ENCODE peak calls at places on chromosome 5, in eight cellular contexts. One of them, this sample, is unnamed. For H3K9me3, the result is how much of the 10 kb centered on the place peaks cover.

GRCh38 chr5:159049844-159050318 is 49.8 kb downstream of the EBF1 start:
- DNase-seq in SJSA1: peak
- DNase-seq in body of pancreas: no peak
- DNase-seq in cardiac muscle cell: peak
- DNase-seq in mesenchymal stem cell: peak
- DNase-seq in OCI-LY7: peak
- DNase-seq in H1: no peak
- DNase-seq in fibroblast of lung: peak
- DNase-seq in this sample: no peak

GRCh38 chr5:137039939-137040515 is 459.1 kb downstream of the SPOCK1 start:
- DNase-seq in SJSA1: no peak
- DNase-seq in body of pancreas: no peak
- DNase-seq in cardiac muscle cell: no peak
- DNase-seq in mesenchymal stem cell: no peak
- DNase-seq in OCI-LY7: no peak
- DNase-seq in H1: no peak
- DNase-seq in fibroblast of lung: no peak
- DNase-seq in this sample: no peak

GRCh38 chr5:140550147-140551079 is 3.0 kb downstream of the EIF4EBP3 start:
- DNase-seq in SJSA1: no peak
- DNase-seq in body of pancreas: no peak
- DNase-seq in cardiac muscle cell: no peak
- DNase-seq in mesenchymal stem cell: no peak
- DNase-seq in OCI-LY7: no peak
- DNase-seq in H1: peak
- DNase-seq in fibroblast of lung: no peak
- DNase-seq in this sample: no peak

GRCh38 chr5:40552981-40553380 is 126.7 kb upstream of the PTGER4 start:
- DNase-seq in SJSA1: no peak
- DNase-seq in body of pancreas: no peak
- DNase-seq in cardiac muscle cell: no peak
- DNase-seq in mesenchymal stem cell: no peak
- DNase-seq in OCI-LY7: no peak
- DNase-seq in H1: no peak
- DNase-seq in fibroblast of lung: no peak
- DNase-seq in this sample: no peak

GRCh38 chr5:616342-617039 is 4.4 kb downstream of the CEP72 start:
- DNase-seq in SJSA1: no peak
- DNase-seq in body of pancreas: no peak
- DNase-seq in cardiac muscle cell: peak
- DNase-seq in mesenchymal stem cell: peak
- DNase-seq in OCI-LY7: no peak
- DNase-seq in H1: no peak
- DNase-seq in fibroblast of lung: no peak
- DNase-seq in this sample: peak

GRCh38 chr5:140827704-140828401 is at the start of gene PCDHA6:
- DNase-seq in SJSA1: no peak
- DNase-seq in body of pancreas: no peak
- DNase-seq in cardiac muscle cell: no peak
- DNase-seq in mesenchymal stem cell: peak
- DNase-seq in OCI-LY7: no peak
- DNase-seq in H1: no peak
- DNase-seq in fibroblast of lung: no peak
- DNase-seq in this sample: no peak

GRCh38 chr5:143129910-143130703 is 273.4 kb downstream of the NR3C1 start:
- DNase-seq in SJSA1: no peak
- DNase-seq in body of pancreas: no peak
- DNase-seq in cardiac muscle cell: no peak
- DNase-seq in mesenchymal stem cell: no peak
- DNase-seq in OCI-LY7: no peak
- DNase-seq in H1: no peak
- DNase-seq in fibroblast of lung: no peak
- DNase-seq in this sample: no peak

GRCh38 chr5:99032234-99033013 is 103.6 kb upstream of the CHD1 start:
- DNase-seq in SJSA1: peak
- DNase-seq in body of pancreas: peak
- DNase-seq in cardiac muscle cell: peak
- DNase-seq in mesenchymal stem cell: peak
- DNase-seq in OCI-LY7: peak
- DNase-seq in H1: no peak
- DNase-seq in fibroblast of lung: peak
- DNase-seq in this sample: peak

GRCh38 chr5:67140413-67140812 is 56.2 kb downstream of the CD180 start:
- DNase-seq in SJSA1: no peak
- DNase-seq in body of pancreas: no peak
- DNase-seq in cardiac muscle cell: no peak
- DNase-seq in mesenchymal stem cell: no peak
- DNase-seq in OCI-LY7: no peak
- DNase-seq in H1: no peak
- DNase-seq in fibroblast of lung: no peak
- DNase-seq in this sample: no peak

GRCh38 chr5:31097851-31098250 is 95.6 kb upstream of the CDH6 start:
- DNase-seq in SJSA1: no peak
- DNase-seq in body of pancreas: no peak
- DNase-seq in cardiac muscle cell: no peak
- DNase-seq in mesenchymal stem cell: no peak
- DNase-seq in OCI-LY7: no peak
- DNase-seq in H1: no peak
- DNase-seq in fibroblast of lung: no peak
- DNase-seq in this sample: no peak

GRCh38 chr5:130400091-130400490 is 495.8 kb downstream of the CHSY3 start:
- DNase-seq in SJSA1: no peak
- DNase-seq in body of pancreas: no peak
- DNase-seq in cardiac muscle cell: peak
- DNase-seq in mesenchymal stem cell: peak
- DNase-seq in OCI-LY7: no peak
- DNase-seq in H1: no peak
- DNase-seq in fibroblast of lung: peak
- DNase-seq in this sample: no peak

GRCh38 chr5:149455889-149456409 is 76.9 kb upstream of the IL17B start:
- DNase-seq in SJSA1: no peak
- DNase-seq in body of pancreas: no peak
- DNase-seq in cardiac muscle cell: peak
- DNase-seq in mesenchymal stem cell: peak
- DNase-seq in OCI-LY7: no peak
- DNase-seq in H1: no peak
- DNase-seq in fibroblast of lung: peak
- DNase-seq in this sample: no peak

GRCh38 chr5:159695741-159696294 is 220.5 kb upstream of the ADRA1B start:
- DNase-seq in SJSA1: no peak
- DNase-seq in body of pancreas: no peak
- DNase-seq in cardiac muscle cell: peak
- DNase-seq in mesenchymal stem cell: no peak
- DNase-seq in OCI-LY7: no peak
- DNase-seq in H1: no peak
- DNase-seq in fibroblast of lung: no peak
- DNase-seq in this sample: no peak

GRCh38 chr5:87650284-87650683 is 237.6 kb upstream of the CCNH start:
- DNase-seq in SJSA1: no peak
- DNase-seq in body of pancreas: no peak
- DNase-seq in cardiac muscle cell: no peak
- DNase-seq in mesenchymal stem cell: no peak
- DNase-seq in OCI-LY7: no peak
- DNase-seq in H1: no peak
- DNase-seq in fibroblast of lung: no peak
- DNase-seq in this sample: no peak

GRCh38 chr5:89471556-89471955 is 588.6 kb upstream of the MEF2C start:
- DNase-seq in SJSA1: no peak
- DNase-seq in body of pancreas: no peak
- DNase-seq in cardiac muscle cell: peak
- DNase-seq in mesenchymal stem cell: no peak
- DNase-seq in OCI-LY7: no peak
- DNase-seq in H1: no peak
- DNase-seq in fibroblast of lung: peak
- DNase-seq in this sample: no peak

GRCh38 chr5:12795333-12795663 is 891.1 kb upstream of the CTNND2 start:
- DNase-seq in SJSA1: no peak
- DNase-seq in body of pancreas: no peak
- DNase-seq in cardiac muscle cell: no peak
- DNase-seq in mesenchymal stem cell: no peak
- DNase-seq in OCI-LY7: no peak
- DNase-seq in H1: no peak
- DNase-seq in fibroblast of lung: no peak
- DNase-seq in this sample: peak

GRCh38 chr5:12794476-12795332 is 890.5 kb upstream of the CTNND2 start:
- DNase-seq in SJSA1: no peak
- DNase-seq in body of pancreas: no peak
- DNase-seq in cardiac muscle cell: no peak
- DNase-seq in mesenchymal stem cell: no peak
- DNase-seq in OCI-LY7: no peak
- DNase-seq in H1: no peak
- DNase-seq in fibroblast of lung: no peak
- DNase-seq in this sample: no peak

GRCh38 chr5:12799165-12799564 is 894.9 kb upstream of the CTNND2 start:
- DNase-seq in SJSA1: no peak
- DNase-seq in body of pancreas: no peak
- DNase-seq in cardiac muscle cell: no peak
- DNase-seq in mesenchymal stem cell: no peak
- DNase-seq in OCI-LY7: no peak
- DNase-seq in H1: no peak
- DNase-seq in fibroblast of lung: no peak
- DNase-seq in this sample: no peak

DNA sequence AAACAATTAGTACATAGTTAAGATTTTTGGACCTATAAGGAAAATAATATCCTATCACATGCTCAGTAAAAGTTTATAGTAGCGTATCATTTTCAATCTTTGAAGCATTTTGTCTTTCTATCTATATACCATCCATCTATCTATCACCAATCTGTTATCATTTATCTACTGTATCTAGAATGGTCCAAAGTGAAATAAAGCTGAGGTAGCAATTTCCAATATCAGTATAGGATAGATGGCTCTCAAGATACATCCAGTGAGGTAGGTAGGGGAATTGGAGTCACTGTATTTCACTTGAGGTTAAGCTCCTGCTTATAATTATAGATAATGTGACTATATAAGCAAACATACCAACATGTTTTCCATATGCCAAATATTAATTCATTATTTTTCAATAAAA is 889.1 kb upstream of the CTNND2 start:
- DNase-seq in SJSA1: no peak
- DNase-seq in body of pancreas: no peak
- DNase-seq in cardiac muscle cell: no peak
- DNase-seq in mesenchymal stem cell: no peak
- DNase-seq in OCI-LY7: no peak
- DNase-seq in H1: no peak
- DNase-seq in fibroblast of lung: no peak
- DNase-seq in this sample: no peak
- H3K9me3 ChIP-seq in SJSA1: under half
- H3K9me3 ChIP-seq in body of pancreas: under half
- H3K9me3 ChIP-seq in cardiac muscle cell: under half
- H3K9me3 ChIP-seq in mesenchymal stem cell: under half
- H3K9me3 ChIP-seq in OCI-LY7: under half
- H3K9me3 ChIP-seq in H1: under half
- H3K9me3 ChIP-seq in fibroblast of lung: under half
- H3K9me3 ChIP-seq in this sample: half or more

DNA sequence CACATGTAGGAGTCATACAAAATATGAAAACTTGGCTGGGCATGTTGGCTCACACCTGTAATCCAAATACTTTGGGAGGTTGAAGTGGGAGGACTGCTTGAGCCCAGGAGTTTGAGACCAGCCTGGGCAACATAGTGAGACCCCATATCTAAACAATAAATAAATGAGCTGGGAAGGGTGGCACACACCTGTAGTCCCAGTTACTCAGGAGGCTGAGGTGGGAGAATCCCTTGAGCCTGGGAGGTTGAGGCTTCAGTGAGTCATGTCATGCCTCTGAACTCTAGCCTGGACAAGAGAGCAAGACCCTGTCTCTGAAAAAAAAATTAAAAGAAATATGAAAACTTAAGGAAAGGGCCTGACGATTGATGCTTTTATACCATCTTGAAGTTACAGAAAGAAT is 112.4 kb upstream of the RAI14 start:
- DNase-seq in SJSA1: no peak
- DNase-seq in body of pancreas: no peak
- DNase-seq in cardiac muscle cell: no peak
- DNase-seq in mesenchymal stem cell: no peak
- DNase-seq in OCI-LY7: no peak
- DNase-seq in H1: no peak
- DNase-seq in fibroblast of lung: no peak
- DNase-seq in this sample: no peak
- H3K9me3 ChIP-seq in SJSA1: under half
- H3K9me3 ChIP-seq in body of pancreas: under half
- H3K9me3 ChIP-seq in cardiac muscle cell: under half
- H3K9me3 ChIP-seq in mesenchymal stem cell: under half
- H3K9me3 ChIP-seq in OCI-LY7: under half
- H3K9me3 ChIP-seq in H1: under half
- H3K9me3 ChIP-seq in fibroblast of lung: under half
- H3K9me3 ChIP-seq in this sample: under half

GRCh38 chr5:165026971-165027370 is 1521.6 kb downstream of the MAT2B start:
- DNase-seq in SJSA1: no peak
- DNase-seq in body of pancreas: no peak
- DNase-seq in cardiac muscle cell: no peak
- DNase-seq in mesenchymal stem cell: no peak
- DNase-seq in OCI-LY7: no peak
- DNase-seq in H1: no peak
- DNase-seq in fibroblast of lung: no peak
- DNase-seq in this sample: no peak
- H3K9me3 ChIP-seq in SJSA1: under half
- H3K9me3 ChIP-seq in body of pancreas: under half
- H3K9me3 ChIP-seq in cardiac muscle cell: under half
- H3K9me3 ChIP-seq in mesenchymal stem cell: under half
- H3K9me3 ChIP-seq in OCI-LY7: under half
- H3K9me3 ChIP-seq in H1: under half
- H3K9me3 ChIP-seq in fibroblast of lung: under half
- H3K9me3 ChIP-seq in this sample: under half

DNA sequence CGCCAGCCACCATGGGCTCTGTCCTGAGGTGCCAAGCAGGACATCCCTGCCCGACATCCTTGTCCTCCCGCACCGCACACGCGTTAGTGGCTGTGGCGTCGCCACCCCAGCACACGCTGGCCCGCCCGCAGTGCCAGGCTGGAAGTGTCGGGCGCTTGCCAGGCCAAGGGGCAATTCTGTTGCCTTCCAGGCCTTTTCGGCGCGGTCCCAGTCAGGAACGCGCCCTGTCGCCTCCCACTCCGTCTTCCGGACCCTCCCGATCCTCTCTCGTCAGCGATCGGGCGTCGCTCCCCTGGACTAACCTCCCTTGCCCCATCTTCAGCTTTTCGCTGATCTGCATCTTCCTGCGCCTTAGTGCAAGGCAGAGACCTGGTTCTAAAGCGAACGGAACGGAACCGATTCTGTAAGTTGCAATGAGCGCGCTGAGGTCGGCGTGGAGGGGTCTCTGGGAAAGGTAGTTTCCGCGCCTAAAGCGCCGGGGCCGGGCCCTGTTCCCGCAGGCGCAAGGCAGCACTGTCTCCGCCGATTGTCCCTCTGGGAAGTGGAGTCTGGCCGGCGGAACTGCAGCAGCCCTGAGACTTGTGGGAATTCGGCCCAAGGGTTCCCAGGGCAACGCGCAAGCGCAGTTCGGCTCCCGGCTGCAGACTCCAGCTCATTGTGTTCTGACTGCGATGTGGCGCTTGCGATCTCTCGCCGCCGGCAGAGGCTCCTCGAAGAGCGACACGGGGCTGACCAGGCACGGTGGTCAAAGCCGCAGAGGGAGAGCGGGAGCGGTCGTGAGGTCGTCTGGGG is at the start of gene ZNF454:
- DNase-seq in SJSA1: no peak
- DNase-seq in body of pancreas: peak
- DNase-seq in cardiac muscle cell: peak
- DNase-seq in mesenchymal stem cell: no peak
- DNase-seq in OCI-LY7: no peak
- DNase-seq in H1: peak
- DNase-seq in fibroblast of lung: peak
- DNase-seq in this sample: peak
- H3K9me3 ChIP-seq in SJSA1: half or more
- H3K9me3 ChIP-seq in body of pancreas: under half
- H3K9me3 ChIP-seq in cardiac muscle cell: under half
- H3K9me3 ChIP-seq in mesenchymal stem cell: half or more
- H3K9me3 ChIP-seq in OCI-LY7: under half
- H3K9me3 ChIP-seq in H1: half or more
- H3K9me3 ChIP-seq in fibroblast of lung: under half
- H3K9me3 ChIP-seq in this sample: half or more

GRCh38 chr5:179089502-179089901 is 29.3 kb downstream of the ZNF354C start:
- DNase-seq in SJSA1: no peak
- DNase-seq in body of pancreas: no peak
- DNase-seq in cardiac muscle cell: no peak
- DNase-seq in mesenchymal stem cell: no peak
- DNase-seq in OCI-LY7: no peak
- DNase-seq in H1: no peak
- DNase-seq in fibroblast of lung: no peak
- DNase-seq in this sample: no peak
- H3K9me3 ChIP-seq in SJSA1: under half
- H3K9me3 ChIP-seq in body of pancreas: under half
- H3K9me3 ChIP-seq in cardiac muscle cell: under half
- H3K9me3 ChIP-seq in mesenchymal stem cell: half or more
- H3K9me3 ChIP-seq in OCI-LY7: under half
- H3K9me3 ChIP-seq in H1: half or more
- H3K9me3 ChIP-seq in fibroblast of lung: under half
- H3K9me3 ChIP-seq in this sample: half or more

This sample was measured in mucosa of descending colon.